ENCODE peak calls at places on chromosomes 16 and 17, in four cellular contexts. E is Caco-2, C is colonic mucosa, T is vagina. P is an unnamed sample.

GRCh38 chr17:27573971-27574525 is 56.9 kb upstream of the LGALS9 start:
- DNase-seq in T (no peak), C (no peak), E (no peak), P (no peak)

GRCh38 chr16:26261621-26262020 is 569.9 kb downstream of the HS3ST4 start:
- DNase-seq in T (no peak), E (no peak), C (no peak), P (no peak)

GRCh38 chr17:1573932-1574696 is 11.5 kb upstream of the PITPNA start:
- DNase-seq in T (no peak), C (peak; percentile 90), E (peak; percentile 61), P (peak; percentile 89)

GRCh38 chr17:1943432-1943802 is 81.7 kb downstream of the RTN4RL1 start:
- DNase-seq in T (no peak), E (no peak), C (no peak), P (no peak)

GRCh38 chr16:68259421-68259820 is 4.9 kb upstream of the SLC7A6 start:
- DNase-seq in E (no peak), T (no peak), C (no peak), P (no peak)

GRCh38 chr16:28981517-28981916 is 3.3 kb upstream of the LAT start:
- DNase-seq in E (no peak), T (no peak), C (peak; percentile 52), P (peak; percentile 34)

GRCh38 chr17:49514374-49514738 is 19.3 kb downstream of the NGFR start:
- DNase-seq in T (no peak), C (no peak), E (peak; percentile 55), P (no peak)

GRCh38 chr16:58636474-58636873 is 6.8 kb upstream of the CNOT1 start:
- DNase-seq in C (no peak), T (no peak), E (no peak), P (no peak)

GRCh38 chr17:17738901-17739300 is 57.6 kb downstream of the RAI1 start:
- DNase-seq in C (peak; percentile 65), T (no peak), E (no peak), P (no peak)

GRCh38 chr16:11354733-11355574 is 9.7 kb downstream of the RMI2 start:
- DNase-seq in T (no peak), E (no peak), C (no peak), P (no peak)

GRCh38 chr17:15952048-15952532 is 7.2 kb downstream of the ADORA2B start:
- DNase-seq in C (peak; percentile 46), E (peak; percentile 64), T (no peak), P (no peak)

GRCh38 chr17:58504826-58505351 is 9.5 kb downstream of the MTMR4 start:
- DNase-seq in T (no peak), C (no peak), E (peak; percentile 2), P (no peak)

GRCh38 chr17:51154176-51154575 is 817 bp downstream of the NME1 start:
- DNase-seq in T (no peak), C (no peak), E (no peak), P (no peak)

GRCh38 chr17:68432086-68432864 is 25.0 kb downstream of the WIPI1 start:
- DNase-seq in T (no peak), E (no peak), C (no peak), P (no peak)
- TF ChIP-seq CTCF in T (no peak), E (no peak), C (no peak), P (no peak)

GRCh38 chr17:35740997-35741931 is 9.8 kb downstream of the RASL10B start:
- DNase-seq in T (no peak), E (no peak), C (no peak), P (no peak)
- TF ChIP-seq CTCF in T (no peak), E (peak; percentile 28), C (no peak), P (no peak)

GRCh38 chr16:89491238-89491869 is 993 bp upstream of the ANKRD11 start:
- DNase-seq in E (no peak), C (no peak), T (no peak), P (no peak)
- TF ChIP-seq CTCF in E (peak; percentile 34), C (no peak), T (no peak), P (peak; percentile 12)

DNA sequence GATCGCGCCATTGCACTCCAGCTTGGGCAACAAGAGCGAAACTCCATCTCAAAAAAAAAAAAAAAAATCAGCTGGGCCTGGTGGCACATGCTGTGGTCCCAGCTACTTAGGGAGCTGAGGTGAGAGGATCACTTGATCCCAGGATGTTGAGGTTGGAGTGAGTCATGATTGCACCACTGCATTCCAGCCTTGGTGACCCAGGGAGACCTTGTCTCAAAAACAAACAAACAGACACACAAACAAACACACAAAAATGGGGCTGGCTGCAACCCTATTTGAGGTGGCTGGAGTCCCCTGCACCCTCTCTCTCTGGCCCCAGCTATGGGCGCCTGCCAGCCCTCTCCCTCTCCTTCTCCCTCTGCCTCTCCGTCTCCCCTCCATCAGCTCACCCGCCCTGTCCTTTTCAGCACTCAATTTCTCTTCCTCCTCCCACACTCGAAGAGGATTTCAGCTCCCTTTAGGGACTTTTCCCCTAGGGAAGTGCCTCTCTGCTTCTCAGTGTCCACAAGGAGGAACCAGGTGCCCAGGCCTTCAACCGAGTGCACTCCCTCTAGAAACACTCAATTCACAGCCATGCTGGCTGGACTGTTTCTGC is 17.5 kb upstream of the TFAP4 start:
- DNase-seq in E (peak; percentile 53), C (no peak), T (no peak), P (peak; percentile 65)
- TF ChIP-seq CTCF in E (no peak), C (no peak), T (no peak), P (no peak)

GRCh38 chr16:54303613-54304012 is 17.0 kb upstream of the IRX3 start:
- DNase-seq in T (no peak), C (no peak), E (no peak), P (no peak)
- TF ChIP-seq CTCF in T (no peak), C (no peak), E (no peak), P (no peak)

DNA sequence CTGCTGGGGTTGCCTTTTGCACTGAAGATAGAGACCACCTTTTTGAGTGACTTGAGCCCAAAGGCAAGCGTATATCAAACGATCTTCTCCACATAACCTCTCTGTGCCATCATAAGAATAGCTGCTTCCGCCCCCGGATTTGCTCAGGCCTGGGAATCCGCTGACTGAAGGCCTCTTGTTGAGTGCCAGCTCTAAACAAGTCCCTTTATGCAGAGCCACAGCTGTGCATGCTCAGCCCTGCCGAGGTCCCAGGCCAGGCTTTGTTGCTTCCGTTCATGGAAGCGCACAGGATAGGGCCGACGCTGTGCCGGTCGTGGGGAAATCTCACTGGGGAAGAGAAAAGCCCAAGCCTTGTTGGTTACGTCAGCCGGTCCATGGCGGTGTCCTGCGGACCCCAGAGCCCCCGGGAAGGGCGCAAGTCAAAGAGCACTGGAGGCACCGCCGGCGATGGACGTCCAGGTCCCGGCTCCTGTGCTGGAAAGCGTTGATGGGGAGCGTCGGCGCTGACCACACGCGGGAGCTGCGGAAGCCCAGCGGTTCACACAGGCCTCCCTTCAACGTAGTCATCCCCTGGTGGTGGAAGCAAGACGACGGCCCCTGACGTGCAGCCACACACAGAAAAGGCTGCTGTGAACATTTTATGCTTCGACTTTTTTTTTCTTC is 23.5 kb upstream of the RPL13 start:
- DNase-seq in C (no peak), T (no peak), E (no peak), P (no peak)
- TF ChIP-seq CTCF in C (no peak), T (no peak), E (no peak), P (no peak)

DNA sequence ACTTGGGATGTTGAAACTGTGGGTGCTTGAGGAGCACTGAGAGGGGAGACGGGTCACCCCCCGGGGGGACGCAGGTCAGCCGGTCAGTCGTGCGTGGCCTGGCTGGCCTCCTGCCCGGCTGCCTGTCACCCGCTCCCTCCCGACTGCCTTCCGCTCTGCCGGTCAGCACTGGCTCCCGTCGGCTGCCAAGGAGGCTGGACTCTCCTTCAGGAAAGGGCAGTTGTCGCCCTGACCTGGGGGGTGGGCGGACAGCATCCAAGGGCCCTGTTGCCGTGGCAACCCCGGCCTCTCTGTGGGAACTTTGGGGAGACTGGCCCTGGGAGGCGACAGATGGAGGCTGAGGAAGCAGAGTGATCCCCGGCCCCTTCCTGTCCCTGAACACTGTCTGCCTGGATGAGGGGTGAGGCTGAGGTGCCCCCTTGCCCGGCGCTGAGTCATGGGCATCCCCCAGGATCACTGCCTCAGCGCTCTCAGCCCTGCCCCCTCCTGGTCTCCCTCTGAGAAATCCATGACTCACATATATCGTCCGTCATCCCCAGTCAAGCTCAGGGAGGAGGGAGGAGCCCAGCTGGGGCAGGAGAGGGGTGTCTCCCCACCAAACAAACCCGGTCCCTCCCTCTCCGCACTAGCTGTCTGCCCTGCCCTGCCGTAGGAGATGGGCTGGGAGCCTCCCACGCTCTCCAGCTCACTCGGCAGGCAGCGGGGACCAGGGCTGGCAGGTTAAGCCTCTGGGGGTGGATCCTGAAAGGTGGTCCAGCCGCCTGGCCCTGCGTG is at the start of gene ADGRG1:
- DNase-seq in T (no peak), E (no peak), C (peak; percentile 52), P (peak; percentile 90)
- TF ChIP-seq CTCF in T (no peak), E (no peak), C (no peak), P (peak; percentile 30)

GRCh38 chr17:9974460-9975381 is 69.7 kb upstream of the RCVRN start:
- DNase-seq in E (no peak), T (no peak), C (no peak), P (no peak)

GRCh38 chr17:9977175-9977574 is 72.1 kb upstream of the RCVRN start:
- DNase-seq in T (no peak), C (no peak), E (no peak), P (no peak)

GRCh38 chr17:9971991-9972390 is 66.9 kb upstream of the RCVRN start:
- DNase-seq in T (no peak), E (no peak), C (peak; percentile 66), P (peak; percentile 37)

GRCh38 chr17:9976283-9977009 is 71.4 kb upstream of the RCVRN start:
- DNase-seq in C (no peak), E (no peak), T (no peak), P (no peak)

DNA sequence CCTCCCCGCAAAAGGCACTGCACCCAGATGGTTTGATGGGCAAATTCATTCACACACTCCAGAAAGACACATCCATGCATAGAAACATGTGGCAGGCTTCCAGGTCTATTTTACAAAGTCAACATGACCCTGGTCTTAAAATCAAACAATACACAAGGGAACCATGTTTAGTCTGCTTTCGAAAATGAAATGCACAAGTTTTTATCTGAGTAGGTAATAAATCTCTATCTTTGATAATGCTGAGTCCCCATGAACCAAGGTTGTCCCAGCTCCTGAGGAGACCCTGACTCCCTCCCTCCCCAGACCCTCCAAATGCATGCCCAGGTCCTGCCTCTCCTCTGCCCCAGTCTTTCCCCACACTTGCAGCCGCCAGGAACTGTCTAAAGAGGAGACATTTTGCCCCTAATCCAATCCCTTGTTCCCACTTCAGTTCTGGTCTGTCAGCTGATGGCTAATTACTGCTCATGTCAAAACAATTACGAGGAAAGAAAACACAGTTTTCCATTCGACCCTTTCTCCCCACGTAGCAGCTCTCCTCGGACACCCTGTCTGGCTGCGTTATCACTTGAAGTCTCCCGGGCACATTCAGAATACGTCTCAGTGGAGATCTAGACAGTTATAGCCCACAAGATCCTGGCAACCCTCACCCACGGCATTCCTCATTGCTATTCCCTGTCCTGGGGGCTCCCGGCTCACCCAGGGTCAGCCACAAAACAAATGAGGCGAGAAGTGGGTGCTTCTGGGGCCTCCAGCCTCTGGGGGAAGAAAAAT is 68.8 kb upstream of the RCVRN start:
- DNase-seq in C (no peak), E (no peak), T (no peak), P (no peak)
- TF ChIP-seq CTCF in C (no peak), E (no peak), T (no peak), P (no peak)

GRCh38 chr17:76889323-76889722 is 21.1 kb downstream of the MGAT5B start:
- DNase-seq in C (no peak), E (no peak), T (no peak), P (no peak)

GRCh38 chr17:76886395-76886794 is 18.2 kb downstream of the MGAT5B start:
- DNase-seq in C (no peak), E (no peak), T (no peak), P (no peak)

GRCh38 chr17:76884995-76885896 is 17.0 kb downstream of the MGAT5B start:
- DNase-seq in E (no peak), C (no peak), T (no peak), P (no peak)

GRCh38 chr17:76888661-76889060 is 20.5 kb downstream of the MGAT5B start:
- DNase-seq in E (no peak), C (no peak), T (no peak), P (no peak)

GRCh38 chr17:76887809-76888208 is 19.6 kb downstream of the MGAT5B start:
- DNase-seq in T (no peak), E (no peak), C (no peak), P (no peak)
- TF ChIP-seq CTCF in T (no peak), E (no peak), C (no peak), P (no peak)